ENCODE peak calls at places on chromosomes 16 and 17, in four cellular contexts. I, Y, V and F are unnamed samples.

GRCh38 chr16:76527244-76527643 is 250.0 kb downstream of the CNTNAP4 start:
- DNase-seq in I (no peak), Y (no peak), V (no peak), F (no peak)

GRCh38 chr16:72951916-72952315 is 96.0 kb downstream of the ZFHX3 start:
- DNase-seq in I (no peak), Y (no peak), V (no peak), F (no peak)

GRCh38 chr16:19294156-19294649 is 8.7 kb downstream of the CLEC19A start:
- DNase-seq in I (peak; percentile 45), Y (no peak), V (peak; percentile 73), F (no peak)

GRCh38 chr16:24013733-24014645 is 178.2 kb downstream of the PRKCB start:
- DNase-seq in I (peak; percentile 10), Y (no peak), V (no peak), F (no peak)

GRCh38 chr17:73420897-73421296 is 109.1 kb upstream of the CDC42EP4 start:
- DNase-seq in I (peak; percentile 65), Y (no peak), V (no peak), F (no peak)

GRCh38 chr17:36464765-36465088 is 21.8 kb upstream of the ZNHIT3 start:
- DNase-seq in I (no peak), Y (no peak), V (no peak), F (no peak)

GRCh38 chr16:20650400-20651159 is 46.9 kb downstream of the ACSM1 start:
- DNase-seq in I (no peak), Y (no peak), V (no peak), F (no peak)

GRCh38 chr17:3727041-3727440 is 3.3 kb downstream of the HASPIN start:
- DNase-seq in I (no peak), Y (no peak), V (no peak), F (no peak)

GRCh38 chr17:44069974-44070454 is 521 bp upstream of the G6PC3 start:
- DNase-seq in I (peak; percentile 67), Y (no peak), V (no peak), F (peak; percentile 46)

GRCh38 chr16:26961459-26961858 is 105.3 kb upstream of the C16orf82 start:
- DNase-seq in I (no peak), Y (no peak), V (no peak), F (no peak)

GRCh38 chr16:26957283-26957859 is 109.4 kb upstream of the C16orf82 start:
- DNase-seq in I (no peak), Y (no peak), V (no peak), F (no peak)

GRCh38 chr16:26959416-26960009 is 107.2 kb upstream of the C16orf82 start:
- DNase-seq in I (no peak), Y (no peak), V (no peak), F (no peak)

GRCh38 chr16:26963109-26963508 is 103.6 kb upstream of the C16orf82 start:
- DNase-seq in I (peak; percentile 12), Y (no peak), V (no peak), F (no peak)
- TF ChIP-seq CTCF in I (no peak), Y (peak; percentile 51), V (no peak), F (no peak)

DNA sequence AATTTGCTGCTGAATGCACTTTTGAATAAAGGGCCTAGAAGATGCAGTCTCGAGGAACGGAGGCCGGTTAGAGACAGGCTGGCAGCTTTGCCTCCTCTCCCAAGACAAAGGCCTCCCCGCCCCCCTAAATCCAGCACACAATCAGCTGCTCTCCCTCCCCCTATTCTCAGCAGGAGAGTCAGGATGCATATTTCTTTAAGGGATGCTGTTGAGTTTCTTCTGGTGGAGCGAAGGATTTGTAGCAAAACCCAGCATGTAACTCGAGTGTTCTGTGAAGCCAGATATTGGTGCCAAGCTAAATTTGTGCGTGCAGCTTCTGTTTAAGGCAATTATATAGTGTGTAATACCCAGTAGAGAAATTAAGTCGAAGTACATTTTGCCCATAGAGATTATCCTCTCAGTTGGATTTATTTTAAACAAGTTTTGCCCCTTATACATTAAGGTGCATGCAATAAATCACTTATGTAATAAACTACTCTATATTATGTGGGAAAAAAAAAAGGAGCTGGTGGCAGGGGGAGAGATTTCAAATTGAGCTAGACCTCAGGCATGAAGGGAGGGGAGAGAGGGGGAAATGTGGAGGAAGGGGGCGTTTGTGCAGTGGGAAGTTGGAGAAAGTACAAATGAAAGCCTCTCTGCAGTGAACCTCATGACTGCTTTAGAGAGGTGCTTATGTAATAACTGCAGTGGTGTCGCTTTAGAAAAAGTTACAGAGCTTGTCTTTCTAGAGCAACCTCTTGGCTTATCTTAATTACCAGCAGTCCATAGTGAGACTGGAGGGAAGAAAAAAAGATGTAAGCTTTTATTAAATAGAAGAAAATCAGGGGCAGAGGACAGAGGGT is 599.2 kb downstream of the MAF start:
- DNase-seq in I (no peak), Y (no peak), V (no peak), F (no peak)
- TF ChIP-seq CTCF in I (no peak), Y (no peak), V (no peak), F (no peak)

DNA sequence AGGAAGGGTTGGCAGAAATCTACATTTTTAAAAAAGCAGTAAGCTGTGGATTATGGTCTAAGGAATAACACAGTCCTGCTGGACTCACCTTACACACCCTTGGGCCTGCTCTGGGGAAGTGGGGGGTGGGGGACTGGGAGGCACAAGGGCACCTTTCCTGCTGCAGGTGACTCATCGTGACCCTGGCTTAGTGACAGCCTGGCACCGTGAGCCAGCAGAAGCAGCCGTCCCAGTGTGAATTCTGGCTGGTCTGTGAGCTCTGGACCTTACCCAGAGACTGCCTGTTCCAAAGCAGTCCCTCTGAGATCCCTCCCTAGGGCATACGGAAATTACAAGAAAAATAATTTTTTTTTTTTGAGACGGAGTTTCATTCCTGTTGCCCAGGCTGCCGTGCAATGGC is 4.2 kb upstream of the CRK start:
- DNase-seq in I (no peak), Y (no peak), V (peak; percentile 97), F (no peak)
- TF ChIP-seq CTCF in I (no peak), Y (no peak), V (no peak), F (no peak)

DNA sequence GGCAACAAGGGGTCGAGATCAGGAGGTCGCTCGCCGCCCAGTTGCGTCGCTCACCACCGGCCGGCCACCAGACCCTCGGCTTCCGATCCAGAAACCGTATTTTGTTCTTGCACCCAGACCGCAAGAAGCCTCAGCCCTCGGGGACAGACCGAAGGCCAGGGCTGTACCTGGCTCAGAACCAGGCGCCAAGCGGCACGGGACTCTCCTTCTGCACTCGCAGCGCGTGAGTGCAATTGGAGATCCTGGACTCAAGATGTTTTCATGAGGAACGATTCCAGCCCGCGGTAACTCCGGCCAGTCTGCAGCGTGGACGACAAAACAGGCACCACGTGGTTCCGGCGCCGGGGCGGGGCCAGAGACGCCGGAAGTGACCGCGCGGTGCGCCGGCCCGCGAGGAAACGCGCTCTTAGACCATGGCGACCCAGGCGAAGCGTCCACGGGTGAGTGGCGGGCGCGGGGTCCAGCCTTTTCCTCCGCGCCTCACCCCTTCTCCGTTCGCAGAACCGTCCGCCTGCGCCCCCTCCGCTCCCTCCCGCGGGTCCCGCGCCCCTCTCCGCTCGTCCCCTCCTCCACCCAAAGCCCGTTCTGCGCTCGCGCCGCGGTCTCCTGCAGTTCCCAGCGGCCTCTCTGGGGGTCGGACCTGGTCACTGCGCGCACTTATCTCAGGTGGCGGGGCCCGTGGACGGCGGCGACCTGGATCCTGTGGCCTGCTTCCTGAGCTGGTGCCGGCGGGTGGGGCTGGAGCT is at the start of gene SETD6:
- DNase-seq in I (peak; percentile 86), Y (peak; percentile 79), V (peak; percentile 93), F (peak; percentile 89)
- TF ChIP-seq CTCF in I (no peak), Y (peak; percentile 48), V (no peak), F (no peak)

GRCh38 chr17:74601944-74602572 is 10.0 kb upstream of the CD300LD start:
- DNase-seq in I (peak; percentile 70), Y (peak; percentile 41), V (no peak), F (no peak)
- TF ChIP-seq CTCF in I (peak; percentile 96), Y (peak; percentile 81), V (peak; percentile 24), F (peak; percentile 59)

DNA sequence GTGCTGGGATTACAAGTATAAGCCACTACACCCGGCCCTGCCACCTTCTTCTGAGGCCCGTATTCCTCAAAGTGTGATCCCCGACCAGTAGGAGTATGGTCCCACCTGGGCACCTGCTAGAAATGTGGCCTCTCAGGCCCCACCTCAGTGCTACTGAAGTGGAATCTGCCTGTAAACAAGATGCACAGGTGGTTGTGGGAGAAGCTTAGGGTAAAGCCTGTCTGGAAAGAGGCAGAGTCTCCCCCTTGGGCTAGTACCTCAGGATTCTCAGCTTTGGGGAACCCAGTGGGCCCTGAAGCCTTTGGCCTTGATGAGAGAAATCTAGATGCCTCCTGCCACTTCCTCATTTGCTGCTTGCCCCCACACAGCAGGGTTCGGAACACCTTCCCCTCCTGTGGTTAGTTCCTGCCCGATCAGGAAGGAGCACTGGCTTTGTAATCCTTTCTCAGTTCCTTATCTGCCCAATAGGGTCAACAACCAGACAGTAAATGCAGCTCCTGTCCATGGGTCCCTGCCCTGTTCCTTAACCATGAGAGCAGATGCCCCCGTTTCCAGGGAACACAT is 25.2 kb downstream of the TK2 start:
- DNase-seq in I (no peak), Y (no peak), V (no peak), F (no peak)
- TF ChIP-seq CTCF in I (no peak), Y (no peak), V (no peak), F (no peak)

DNA sequence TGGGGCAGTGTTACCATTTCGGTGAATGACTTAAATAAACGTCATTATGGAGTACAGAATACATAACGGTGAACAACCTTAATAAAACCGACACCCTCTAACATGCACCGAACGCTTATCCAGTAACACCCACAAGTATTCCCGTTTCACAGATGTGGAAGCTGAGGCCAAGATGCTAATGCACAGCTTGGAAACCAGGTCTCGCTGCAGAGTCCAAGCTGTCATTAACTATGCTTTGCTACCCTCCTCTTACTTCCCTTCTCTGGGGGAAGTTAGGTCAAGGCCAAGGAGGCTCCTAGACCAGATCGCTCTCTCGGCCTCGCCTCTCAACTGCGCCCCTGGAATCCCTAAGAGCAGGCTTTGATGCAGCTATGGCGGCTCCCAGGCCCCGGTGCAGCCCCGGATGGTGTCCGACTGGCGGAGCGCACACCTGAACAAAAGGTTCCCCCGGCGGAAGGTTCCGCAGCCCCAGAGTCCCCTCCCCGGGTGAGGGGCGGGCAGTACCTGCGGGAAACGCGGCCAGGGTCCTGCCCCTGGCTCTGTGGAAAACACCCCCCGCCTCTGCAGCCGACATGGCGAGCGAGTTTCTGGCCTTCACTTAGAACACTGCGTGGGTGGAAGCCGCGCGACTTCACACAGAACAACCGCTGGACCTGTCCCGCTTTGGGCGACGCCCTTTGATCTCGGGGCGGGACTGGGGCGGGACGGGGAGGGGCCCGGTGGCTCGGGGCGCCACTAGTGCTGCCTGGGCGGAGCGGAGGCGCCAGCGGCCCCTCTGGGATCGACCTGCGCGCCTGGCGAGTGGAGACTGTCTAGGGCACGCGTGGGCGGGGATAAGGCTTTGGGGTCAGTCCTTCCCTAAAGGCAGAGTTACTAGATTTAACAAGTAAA is at the start of gene CPPED1:
- DNase-seq in I (peak; percentile 94), Y (peak; percentile 79), V (peak; percentile 95), F (peak; percentile 72)
- TF ChIP-seq CTCF in I (peak; percentile 24), Y (no peak), V (no peak), F (no peak)